ENCODE peak calls at places on chromosomes 3 and 15, in eight cellular contexts. Y is upper lobe of right lung; L is small intestine; Z is PC-9; D is uterus; M is GM23248; W is CD8-positive, alpha-beta memory T cell; A is colonic mucosa. V is an unnamed sample. For H3K36me3, the result is how much of the 10 kb centered on the place peaks cover.

GRCh38 chr3:24025805-24026204 is 80.7 kb downstream of the NR1D2 start:
- DNase-seq in M (no peak), L (no peak), D (no peak), A (no peak), W (no peak), Z (no peak), Y (no peak), V (no peak)

GRCh38 chr15:83848315-83849050 is 194.6 kb downstream of the ADAMTSL3 start:
- DNase-seq in W (no peak), L (no peak), A (no peak), M (peak), Z (no peak), D (no peak), Y (no peak), V (no peak)

GRCh38 chr3:125077864-125078263 is 22.1 kb upstream of the HEG1 start:
- DNase-seq in D (no peak), A (no peak), Y (no peak), Z (no peak), W (no peak), M (no peak), L (no peak), V (no peak)

GRCh38 chr15:98649996-98650870 is 1.9 kb downstream of the IGF1R start:
- DNase-seq in L (peak), D (peak), M (peak), Z (peak), A (peak), W (peak), Y (peak), V (peak)

GRCh38 chr3:114879059-114880031 is 267.7 kb downstream of the ZBTB20 start:
- DNase-seq in A (no peak), Y (no peak), L (no peak), M (peak), Z (no peak), W (no peak), D (no peak), V (no peak)

GRCh38 chr3:100516843-100517242 is 24.4 kb downstream of the TMEM45A start:
- DNase-seq in M (peak), L (no peak), Y (no peak), A (no peak), D (no peak), Z (no peak), W (no peak), V (no peak)

GRCh38 chr3:59052803-59053411 is 3.1 kb upstream of the CFAP20DC start:
- DNase-seq in Z (no peak), D (no peak), L (peak), M (peak), W (no peak), Y (no peak), A (peak), V (no peak)

GRCh38 chr3:28649266-28649665 is 300.6 kb upstream of the AZI2 start:
- DNase-seq in M (no peak), A (no peak), Y (no peak), W (no peak), Z (no peak), D (no peak), L (no peak), V (no peak)

GRCh38 chr3:120495809-120496208 is 45.0 kb upstream of the FSTL1 start:
- DNase-seq in M (no peak), Y (no peak), A (no peak), Z (no peak), D (no peak), W (no peak), L (no peak), V (no peak)

GRCh38 chr15:44264148-44264547 is 24.4 kb upstream of the GOLM2 start:
- DNase-seq in D (no peak), M (no peak), Z (no peak), W (no peak), L (peak), Y (no peak), A (no peak), V (no peak)

GRCh38 chr3:56468184-56469106 is at the start of gene ERC2:
- DNase-seq in W (no peak), M (peak), Z (no peak), D (peak), A (peak), Y (peak), L (no peak), V (peak)

GRCh38 chr3:15512173-15512572 is 9.3 kb downstream of the COLQ start:
- DNase-seq in Y (peak), Z (peak), L (no peak), M (peak), W (no peak), D (no peak), A (no peak), V (peak)

GRCh38 chr15:82398785-82399184 is 30.8 kb upstream of the GOLGA6L9 start:
- DNase-seq in L (no peak), A (no peak), W (no peak), Y (no peak), D (no peak), M (no peak), Z (no peak), V (no peak)

GRCh38 chr3:14725564-14726420 is 50.9 kb downstream of the C3orf20 start:
- DNase-seq in A (peak), D (peak), Z (no peak), M (peak), W (no peak), L (peak), Y (no peak), V (no peak)

GRCh38 chr15:86165263-86166204 is 85.9 kb downstream of the AGBL1 start:
- DNase-seq in W (no peak), M (no peak), D (no peak), Z (no peak), L (no peak), A (no peak), Y (no peak), V (no peak)

GRCh38 chr3:13654330-13655073 is 105.6 kb downstream of the FBLN2 start:
- DNase-seq in L (no peak), D (no peak), A (no peak), M (no peak), W (peak), Y (no peak), Z (no peak), V (no peak)

GRCh38 chr15:79170256-79170664 is 79.7 kb upstream of the RASGRF1 start:
- DNase-seq in A (no peak), M (peak), W (no peak), D (no peak), L (peak), Z (peak), Y (no peak), V (no peak)

GRCh38 chr3:122458992-122459391 is 43.1 kb upstream of the WDR5B start:
- DNase-seq in Y (no peak), A (no peak), M (peak), Z (no peak), L (peak), W (no peak), D (no peak), V (no peak)

GRCh38 chr15:66777054-66777453 is 75.0 kb downstream of the SMAD6 start:
- DNase-seq in D (no peak), Y (no peak), W (no peak), A (no peak), M (no peak), L (no peak), Z (no peak), V (no peak)

GRCh38 chr15:66422347-66422746 is 35.6 kb downstream of the MAP2K1 start:
- DNase-seq in L (no peak), A (no peak), W (no peak), Z (no peak), Y (no peak), M (no peak), D (no peak), V (no peak)

GRCh38 chr3:183410759-183411158 is 17.7 kb downstream of the MCF2L2 start:
- DNase-seq in L (no peak), Y (no peak), A (no peak), Z (no peak), W (no peak), M (no peak), D (no peak), V (no peak)

GRCh38 chr3:98906230-98906629 is 4.7 kb upstream of the DCBLD2 start:
- DNase-seq in Y (no peak), D (no peak), W (no peak), Z (no peak), M (peak), L (no peak), A (no peak), V (no peak)

GRCh38 chr3:58188921-58189451 is 21.8 kb downstream of the DNASE1L3 start:
- DNase-seq in L (no peak), W (no peak), M (no peak), Y (no peak), D (no peak), Z (no peak), A (no peak), V (no peak)

GRCh38 chr3:70086336-70086735 is 86.8 kb downstream of the SAMMSON start:
- DNase-seq in D (no peak), Y (no peak), W (no peak), L (no peak), M (no peak), Z (no peak), A (no peak), V (no peak)

GRCh38 chr15:89433686-89434085 is 62.7 kb downstream of the RHCG start:
- DNase-seq in Z (no peak), W (no peak), D (no peak), Y (no peak), M (no peak), L (no peak), A (no peak), V (no peak)

GRCh38 chr3:65195211-65195610 is 507.4 kb upstream of the ADAMTS9 start:
- DNase-seq in Z (no peak), Y (no peak), D (no peak), M (no peak), L (no peak), A (no peak), W (no peak), V (no peak)

GRCh38 chr3:69161587-69162196 is 39.3 kb upstream of the LMOD3 start:
- DNase-seq in Z (peak), W (peak), L (peak), M (peak), A (peak), D (peak), Y (no peak), V (no peak)

DNA sequence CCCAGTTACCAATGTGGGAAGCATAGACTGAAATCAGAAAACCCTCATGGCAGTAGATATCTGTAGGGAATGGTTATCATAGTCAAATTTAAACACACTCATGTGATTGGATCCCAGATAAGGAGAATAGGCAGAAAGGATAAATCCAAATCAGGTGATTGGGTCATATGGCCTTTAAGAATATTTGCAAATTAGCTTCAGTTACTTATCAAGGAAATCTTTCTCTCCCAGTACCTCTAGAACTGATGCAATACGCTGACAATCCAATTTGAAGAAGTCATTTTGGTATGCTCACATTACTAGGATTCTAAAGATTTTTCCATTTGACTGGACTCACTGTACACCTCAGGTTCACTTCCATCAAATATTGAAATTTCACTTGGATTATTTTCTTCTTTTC is 87.7 kb upstream of the MNS1 start:
- DNase-seq in A (no peak), D (no peak), Y (no peak), L (no peak), M (no peak), W (no peak), Z (no peak), V (no peak)
- H3K4me3 ChIP-seq in A (no peak), D (no peak), Y (no peak), L (no peak), M (no peak), W (no peak), Z (no peak), V (no peak)

GRCh38 chr3:126284258-126284904 is 72.8 kb downstream of the KLF15 start:
- DNase-seq in W (no peak), A (no peak), L (peak), D (no peak), Y (no peak), M (peak), Z (no peak), V (no peak)
- H3K27ac ChIP-seq in W (no peak), A (no peak), L (no peak), D (no peak), Y (no peak), M (peak), Z (no peak), V (no peak)

DNA sequence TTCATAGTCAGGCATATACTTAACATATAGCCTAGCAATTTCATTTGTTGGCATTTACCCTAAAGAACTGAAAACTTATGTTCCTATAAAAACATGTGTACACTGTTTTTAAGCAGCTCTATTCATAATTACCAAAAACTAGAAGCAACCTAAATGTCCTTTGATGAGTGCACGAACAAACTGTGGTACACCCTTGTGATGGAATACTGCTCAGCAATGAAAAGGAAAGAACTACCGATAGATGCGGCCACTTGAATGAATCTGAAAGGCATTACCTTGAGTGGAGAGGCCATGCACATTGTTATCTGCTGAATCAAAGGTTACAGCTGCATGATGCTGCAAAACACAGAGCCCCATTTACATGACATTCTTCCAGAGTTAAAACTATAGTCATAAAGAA is 44.7 kb downstream of the CFAP92 start:
- DNase-seq in A (no peak), M (no peak), W (no peak), Y (no peak), Z (no peak), D (no peak), L (no peak), V (no peak)
- H3K36me3 ChIP-seq in A (under half), M (under half), W (under half), Y (under half), Z (under half), D (under half), L (under half), V (under half)

GRCh38 chr3:62874398-62875102 is 666 bp downstream of the CADPS start:
- DNase-seq in A (peak), M (peak), W (no peak), Z (no peak), Y (peak), D (no peak), L (no peak), V (peak)
- H3K4me3 ChIP-seq in A (peak), M (peak), W (no peak), Z (no peak), Y (peak), D (peak), L (no peak), V (peak)

DNA sequence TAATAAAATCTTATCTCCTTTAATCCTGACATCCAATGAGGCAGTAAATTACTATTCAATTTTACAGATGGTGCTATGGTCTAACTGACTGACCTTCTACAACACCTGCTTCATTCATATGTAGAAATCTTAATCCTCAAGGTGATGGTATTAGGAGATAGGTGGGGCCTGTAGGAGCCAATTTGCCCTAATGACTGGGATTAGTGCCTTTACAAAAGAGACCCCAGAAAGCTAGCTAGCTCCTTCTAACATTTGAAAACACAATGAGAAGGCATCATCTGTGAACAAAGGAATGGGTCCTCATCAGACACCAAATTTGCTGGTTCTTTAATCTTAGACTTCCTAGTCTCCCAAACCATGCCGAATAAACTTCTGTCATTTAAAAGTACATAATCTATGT is 137.4 kb upstream of the UBP1 start:
- DNase-seq in Z (no peak), A (no peak), M (no peak), D (no peak), W (no peak), L (no peak), Y (no peak), V (no peak)
- H3K27ac ChIP-seq in Z (no peak), A (no peak), M (no peak), D (no peak), W (no peak), L (no peak), Y (no peak), V (peak)

GRCh38 chr15:64975390-64975789 is 14.3 kb downstream of the SPG21 start:
- DNase-seq in W (no peak), L (no peak), Y (no peak), D (no peak), M (peak), Z (no peak), A (no peak), V (no peak)

GRCh38 chr15:64969401-64969800 is 20.3 kb downstream of the SPG21 start:
- DNase-seq in Y (no peak), Z (no peak), L (no peak), A (no peak), M (no peak), D (no peak), W (no peak), V (no peak)

DNA sequence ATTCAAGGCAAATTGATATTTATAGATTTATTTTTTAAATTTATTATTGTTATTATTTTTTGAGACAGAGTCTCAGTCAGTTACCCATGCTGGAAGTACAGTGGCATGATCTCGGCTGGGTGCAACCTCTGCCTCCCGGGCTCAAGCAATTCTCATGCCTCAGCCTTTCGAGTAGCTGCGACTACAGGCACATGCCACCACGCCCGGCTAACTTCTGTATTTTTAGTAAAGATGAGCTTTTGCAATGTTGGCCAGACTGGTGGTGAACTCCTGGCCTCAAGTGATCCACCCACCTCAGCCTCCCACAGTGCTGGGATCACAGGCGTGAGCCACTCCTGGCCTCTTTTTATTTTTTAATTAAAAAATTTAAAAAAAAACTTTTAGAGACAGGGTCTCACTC is 19.0 kb downstream of the SPG21 start:
- DNase-seq in A (no peak), L (no peak), Y (peak), D (no peak), W (no peak), Z (no peak), M (no peak), V (peak)
- H3K36me3 ChIP-seq in A (under half), L (under half), Y (half or more), D (under half), W (under half), Z (under half), M (half or more), V (half or more)

GRCh38 chr3:152302521-152303021 is 33.8 kb downstream of the MBNL1 start:
- DNase-seq in D (peak), M (peak), L (no peak), W (peak), Z (no peak), Y (peak), A (no peak), V (peak)
- H3K4me3 ChIP-seq in D (peak), M (peak), L (no peak), W (no peak), Z (no peak), Y (peak), A (no peak), V (peak)